ENCODE peak calls at places on chromosomes 7 and 10, in five cellular contexts. Z is endodermal cell, G is AG04450, P is left ventricle myocardium inferior, U is ascending aorta. O is an unnamed sample.

GRCh38 chr7:8089036-8089780 is 120.6 kb downstream of the GLCCI1 start:
- DNase-seq in Z (no peak), G (no peak), P (no peak), U (no peak), O (no peak)

GRCh38 chr10:46546591-46547330 is 9.7 kb downstream of the GPRIN2 start:
- DNase-seq in Z (peak), G (no peak), P (peak), U (peak), O (peak)

GRCh38 chr7:4633012-4633411 is 49.1 kb upstream of the FOXK1 start:
- DNase-seq in Z (no peak), G (no peak), P (no peak), U (no peak), O (no peak)

GRCh38 chr7:43749383-43749940 is 9.0 kb upstream of the BLVRA start:
- DNase-seq in Z (no peak), G (no peak), P (no peak), U (no peak), O (no peak)

GRCh38 chr7:24576171-24577052 is 3.2 kb downstream of the PALS2 start:
- DNase-seq in Z (peak), G (peak), P (no peak), U (no peak), O (no peak)

GRCh38 chr7:152076940-152077933 is 51.8 kb downstream of the GALNT11 start:
- DNase-seq in Z (no peak), G (no peak), P (peak), U (no peak), O (no peak)

GRCh38 chr7:82204694-82205093 is 238.9 kb downstream of the CACNA2D1 start:
- DNase-seq in Z (no peak), G (peak), P (peak), U (no peak), O (no peak)

GRCh38 chr10:31166606-31167005 is 134.9 kb upstream of the ZNF438 start:
- DNase-seq in Z (no peak), G (no peak), P (no peak), U (no peak), O (no peak)

GRCh38 chr10:10520391-10521385 is 497.0 kb upstream of the CELF2 start:
- DNase-seq in Z (no peak), G (no peak), P (no peak), U (no peak), O (no peak)

GRCh38 chr10:29588640-29589421 is 45.9 kb downstream of the SVIL start:
- DNase-seq in Z (peak), G (no peak), P (no peak), U (no peak), O (no peak)

GRCh38 chr7:101170617-101171441 is 5.5 kb upstream of the VGF start:
- DNase-seq in Z (peak), G (no peak), P (no peak), U (no peak), O (no peak)

GRCh38 chr7:41183741-41184140 is 519.1 kb downstream of the INHBA start:
- DNase-seq in Z (no peak), G (no peak), P (no peak), U (no peak), O (no peak)

GRCh38 chr7:30136743-30137485 is 2.1 kb downstream of the MTURN start:
- DNase-seq in Z (no peak), G (no peak), P (no peak), U (no peak), O (no peak)

GRCh38 chr7:2934984-2935740 is 91.1 kb upstream of the GNA12 start:
- DNase-seq in Z (peak), G (no peak), P (no peak), U (no peak), O (peak)

GRCh38 chr10:27242951-27243551 is 2.5 kb upstream of the ACBD5 start:
- DNase-seq in Z (peak), G (no peak), P (peak), U (no peak), O (peak)

GRCh38 chr7:114508096-114508495 is 93.5 kb downstream of the FOXP2 start:
- DNase-seq in Z (no peak), G (no peak), P (no peak), U (no peak), O (no peak)

GRCh38 chr10:30973737-30974136 is 57.9 kb downstream of the ZNF438 start:
- DNase-seq in Z (no peak), G (no peak), P (no peak), U (no peak), O (no peak)

GRCh38 chr7:123712619-123713018 is 36.2 kb downstream of the WASL start:
- DNase-seq in Z (no peak), G (peak), P (no peak), U (no peak), O (no peak)

GRCh38 chr10:88161070-88161469 is 297.6 kb downstream of the PTEN start:
- DNase-seq in Z (no peak), G (no peak), P (no peak), U (no peak), O (no peak)

GRCh38 chr10:88897019-88897853 is 17.2 kb downstream of the STAMBPL1 start:
- DNase-seq in Z (no peak), G (no peak), P (no peak), U (no peak), O (no peak)

GRCh38 chr10:76657337-76658012 is 980.1 kb downstream of the KCNMA1 start:
- DNase-seq in Z (no peak), G (no peak), P (no peak), U (no peak), O (no peak)

GRCh38 chr7:1046722-1047679 is 2.7 kb downstream of the GPR146 start:
- DNase-seq in Z (no peak), G (no peak), P (no peak), U (no peak), O (no peak)

GRCh38 chr10:6072215-6072941 is 10.2 kb upstream of the IL2RA start:
- DNase-seq in Z (no peak), G (no peak), P (no peak), U (no peak), O (no peak)

GRCh38 chr7:152590481-152590880 is 85.5 kb downstream of the XRCC2 start:
- DNase-seq in Z (no peak), G (no peak), P (no peak), U (no peak), O (no peak)

GRCh38 chr10:125878957-125879835 is 1.9 kb downstream of the DHX32 start:
- DNase-seq in Z (no peak), G (peak), P (no peak), U (no peak), O (no peak)

GRCh38 chr10:30804478-30805055 is 175.0 kb upstream of the LYZL2 start:
- DNase-seq in Z (no peak), G (no peak), P (no peak), U (no peak), O (no peak)

GRCh38 chr10:132237396-132237795 is 50.6 kb downstream of the DPYSL4 start:
- DNase-seq in Z (no peak), G (no peak), P (no peak), U (no peak), O (no peak)

GRCh38 chr10:43361532-43362190 is 9.8 kb upstream of the FXYD4 start:
- DNase-seq in Z (no peak), G (no peak), P (no peak), U (no peak), O (no peak)

GRCh38 chr10:99966306-99966705 is 43.4 kb downstream of the DNMBP start:
- DNase-seq in Z (no peak), G (no peak), P (no peak), U (no peak), O (no peak)

GRCh38 chr10:32958992-32959703 is 1.1 kb upstream of the ITGB1 start:
- DNase-seq in Z (no peak), G (no peak), P (no peak), U (no peak), O (no peak)

GRCh38 chr7:78260826-78261225 is 462.3 kb downstream of the PHTF2 start:
- DNase-seq in Z (no peak), G (no peak), P (no peak), U (no peak), O (no peak)

GRCh38 chr7:42071372-42072261 is 165.4 kb downstream of the GLI3 start:
- DNase-seq in Z (no peak), G (no peak), P (no peak), U (no peak), O (no peak)

GRCh38 chr10:23341004-23341403 is 3.6 kb downstream of the C10orf67 start:
- DNase-seq in Z (no peak), G (no peak), P (no peak), U (no peak), O (no peak)

GRCh38 chr10:3803295-3803883 is 18.4 kb upstream of the KLF6 start:
- DNase-seq in Z (no peak), G (no peak), P (no peak), U (no peak), O (no peak)

GRCh38 chr7:2725178-2726105 is 37.4 kb downstream of the AMZ1 start:
- DNase-seq in Z (peak), G (no peak), P (peak), U (peak), O (peak)

GRCh38 chr7:16598015-16598414 is 47.5 kb downstream of the ANKMY2 start:
- DNase-seq in Z (no peak), G (no peak), P (no peak), U (no peak), O (no peak)
- H3K27ac ChIP-seq in Z (no peak), G (no peak), P (no peak), U (no peak), O (no peak)

GRCh38 chr7:52854681-52855080 is 180.8 kb upstream of the POM121L12 start:
- DNase-seq in Z (no peak), G (no peak), P (no peak), U (no peak), O (no peak)
- H3K27ac ChIP-seq in Z (no peak), G (no peak), P (no peak), U (no peak), O (no peak)

GRCh38 chr7:134886353-134887057 is 99.8 kb upstream of the AGBL3 start:
- DNase-seq in Z (no peak), G (no peak), P (peak), U (no peak), O (no peak)

GRCh38 chr7:134885967-134886352 is 100.3 kb upstream of the AGBL3 start:
- DNase-seq in Z (no peak), G (peak), P (no peak), U (no peak), O (no peak)

GRCh38 chr7:134890246-134891240 is 95.8 kb upstream of the AGBL3 start:
- DNase-seq in Z (no peak), G (no peak), P (peak), U (peak), O (peak)

GRCh38 chr7:134888141-134888740 is 98.1 kb upstream of the AGBL3 start:
- DNase-seq in Z (no peak), G (no peak), P (no peak), U (no peak), O (no peak)

GRCh38 chr7:134887523-134887922 is 98.8 kb upstream of the AGBL3 start:
- DNase-seq in Z (no peak), G (no peak), P (no peak), U (no peak), O (no peak)
- H3K27ac ChIP-seq in Z (no peak), G (peak), P (peak), U (peak), O (no peak)

GRCh38 chr7:32167256-32167655 is 97.0 kb upstream of the PDE1C start:
- DNase-seq in Z (no peak), G (no peak), P (no peak), U (no peak), O (no peak)
- H3K27ac ChIP-seq in Z (no peak), G (no peak), P (no peak), U (no peak), O (no peak)

GRCh38 chr7:158398750-158399149 is 188.9 kb downstream of the PTPRN2 start:
- DNase-seq in Z (no peak), G (no peak), P (no peak), U (no peak), O (no peak)

GRCh38 chr7:158395780-158396214 is 191.8 kb downstream of the PTPRN2 start:
- DNase-seq in Z (peak), G (no peak), P (no peak), U (no peak), O (no peak)

GRCh38 chr7:158396301-158396905 is 191.2 kb downstream of the PTPRN2 start:
- DNase-seq in Z (no peak), G (no peak), P (no peak), U (no peak), O (no peak)

GRCh38 chr7:158397885-158398284 is 189.7 kb downstream of the PTPRN2 start:
- DNase-seq in Z (no peak), G (no peak), P (no peak), U (no peak), O (no peak)

GRCh38 chr7:158396982-158397862 is 190.4 kb downstream of the PTPRN2 start:
- DNase-seq in Z (no peak), G (no peak), P (no peak), U (no peak), O (no peak)
- H3K27ac ChIP-seq in Z (no peak), G (no peak), P (no peak), U (no peak), O (no peak)

DNA sequence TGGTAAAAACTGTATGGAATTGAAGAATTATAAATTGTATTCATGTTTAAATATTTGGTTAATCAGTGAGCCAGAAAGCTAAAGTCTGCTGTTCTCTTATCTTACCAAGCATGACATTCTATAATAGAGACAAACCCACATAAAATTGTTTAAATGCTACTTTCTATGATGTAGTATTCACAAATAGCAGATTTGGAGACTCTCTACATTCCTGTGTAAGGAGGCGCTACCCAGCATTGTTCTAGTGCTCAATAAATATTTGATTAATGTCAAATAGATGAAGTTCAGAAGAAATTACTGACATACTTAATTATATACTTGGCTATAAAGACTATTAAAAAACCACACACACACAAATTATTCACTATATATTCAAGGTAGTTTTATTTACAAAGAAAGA is 49.8 kb downstream of the DOCK4 start:
- DNase-seq in Z (no peak), G (no peak), P (no peak), U (no peak), O (no peak)
- H3K27ac ChIP-seq in Z (no peak), G (no peak), P (no peak), U (no peak), O (no peak)

O was measured in right lobe of liver.